ENCODE peak calls at places on chromosomes 1 and 21, in six cellular contexts. A is ovary, M is sigmoid colon, H is A549, X is stomach, W is tibial nerve. L is an unnamed sample.
A peak's percentile ranks its signal among the peaks of the same experiment; 100 is the strongest.

GRCh38 chr1:16257968-16258367 is 21.0 kb upstream of the CPLANE2 start:
- DNase-seq in A (no peak), M (no peak), H (no peak), X (no peak), W (no peak), L (no peak)

GRCh38 chr1:108017698-108018097 is 52.7 kb upstream of the VAV3 start:
- DNase-seq in A (no peak), M (no peak), H (no peak), X (no peak), W (no peak), L (no peak)

GRCh38 chr1:235004840-235005391 is 123.7 kb downstream of the TOMM20 start:
- DNase-seq in A (no peak), M (peak; percentile 5), H (no peak), X (no peak), W (no peak), L (no peak)

GRCh38 chr1:115975569-115976061 is 698 bp upstream of the SLC22A15 start:
- DNase-seq in A (no peak), M (no peak), H (no peak), X (no peak), W (no peak), L (no peak)

GRCh38 chr1:67097305-67097704 is 37.5 kb downstream of the C1orf141 start:
- DNase-seq in A (no peak), M (no peak), H (no peak), X (no peak), W (no peak), L (no peak)

GRCh38 chr21:32626633-32627196 is 14.5 kb upstream of the CFAP298 start:
- DNase-seq in A (no peak), M (no peak), H (no peak), X (no peak), W (no peak), L (no peak)

GRCh38 chr1:172723251-172723650 is 64.3 kb downstream of the FASLG start:
- DNase-seq in A (no peak), M (no peak), H (no peak), X (no peak), W (no peak), L (no peak)

GRCh38 chr21:27314096-27314495 is 347.2 kb upstream of the ADAMTS5 start:
- DNase-seq in A (no peak), M (no peak), H (no peak), X (no peak), W (no peak), L (no peak)

GRCh38 chr1:22216210-22216883 is 73.5 kb upstream of the WNT4 start:
- DNase-seq in A (no peak), M (peak; percentile 30), H (no peak), X (no peak), W (no peak), L (no peak)

GRCh38 chr1:54798769-54799641 is 2.1 kb downstream of the TTC22 start:
- DNase-seq in A (peak; percentile 15), M (peak; percentile 58), H (no peak), X (peak; percentile 64), W (no peak), L (peak; percentile 77)

GRCh38 chr1:53524428-53525400 is 65.5 kb downstream of the DMRTB1 start:
- DNase-seq in A (peak; percentile 80), M (peak; percentile 76), H (no peak), X (peak; percentile 48), W (no peak), L (no peak)

GRCh38 chr1:24309762-24310485 is 9.2 kb upstream of the GRHL3 start:
- DNase-seq in A (no peak), M (no peak), H (no peak), X (no peak), W (no peak), L (no peak)

GRCh38 chr1:226685196-226685820 is 53.8 kb downstream of the ITPKB start:
- DNase-seq in A (no peak), M (peak; percentile 57), H (no peak), X (no peak), W (no peak), L (no peak)
- H3K27ac ChIP-seq in A (no peak overlapping the region), M (no peak overlapping the region), H (no peak overlapping the region), X (no peak overlapping the region), W (peak overlapping the region; percentile 67), L (no peak overlapping the region)

DNA sequence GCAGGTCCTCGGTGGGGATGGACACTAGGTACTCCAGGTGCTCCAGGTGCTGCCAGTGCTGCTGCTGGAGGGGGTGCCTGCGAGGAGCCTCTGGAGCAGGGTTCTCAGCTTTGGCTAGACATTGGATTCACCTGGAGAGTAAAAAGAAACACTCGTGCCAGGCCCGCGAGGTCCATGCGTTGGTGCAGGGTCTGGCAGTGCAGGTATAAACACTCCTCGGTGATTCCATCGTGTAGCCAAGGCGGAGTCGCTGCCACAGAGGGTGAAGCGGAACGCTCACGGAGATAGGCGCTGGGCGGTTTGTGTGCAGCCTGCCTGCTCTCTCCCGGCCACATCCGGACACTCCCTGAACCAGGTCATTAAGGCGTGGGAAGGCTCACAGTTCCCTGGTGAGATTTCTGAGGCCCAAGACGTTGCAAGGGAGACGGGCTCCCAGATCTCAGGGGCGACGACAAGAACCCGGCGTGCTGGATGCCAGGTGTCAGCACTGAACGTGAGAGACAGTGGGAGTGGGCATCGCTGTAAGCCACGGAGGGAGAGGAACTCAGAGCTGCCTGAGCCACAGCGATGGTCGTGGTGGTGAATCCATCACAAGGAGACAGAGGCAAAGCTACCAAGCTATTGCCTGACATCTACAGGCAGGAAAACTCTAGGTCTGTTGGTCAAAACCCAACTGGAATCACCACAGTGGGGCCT is 17.2 kb upstream of the SUMO3 start:
- DNase-seq in A (no peak), M (no peak), H (no peak), X (no peak), W (no peak), L (peak; percentile 38)
- TF ChIP-seq EP300 in A (no peak), M (no peak), H (no peak), X (no peak), W (no peak), L (no peak)

GRCh38 chr1:36849956-36850355 is 184.4 kb downstream of the GRIK3 start:
- DNase-seq in A (no peak), M (no peak), H (no peak), X (no peak), W (no peak), L (no peak)

GRCh38 chr1:36847761-36848160 is 186.6 kb downstream of the GRIK3 start:
- DNase-seq in A (no peak), M (no peak), H (no peak), X (no peak), W (no peak), L (no peak)

GRCh38 chr1:36846366-36846765 is 187.9 kb downstream of the GRIK3 start:
- DNase-seq in A (no peak), M (no peak), H (no peak), X (no peak), W (no peak), L (no peak)

GRCh38 chr1:36845802-36846201 is 188.5 kb downstream of the GRIK3 start:
- DNase-seq in A (no peak), M (no peak), H (no peak), X (no peak), W (no peak), L (no peak)

DNA sequence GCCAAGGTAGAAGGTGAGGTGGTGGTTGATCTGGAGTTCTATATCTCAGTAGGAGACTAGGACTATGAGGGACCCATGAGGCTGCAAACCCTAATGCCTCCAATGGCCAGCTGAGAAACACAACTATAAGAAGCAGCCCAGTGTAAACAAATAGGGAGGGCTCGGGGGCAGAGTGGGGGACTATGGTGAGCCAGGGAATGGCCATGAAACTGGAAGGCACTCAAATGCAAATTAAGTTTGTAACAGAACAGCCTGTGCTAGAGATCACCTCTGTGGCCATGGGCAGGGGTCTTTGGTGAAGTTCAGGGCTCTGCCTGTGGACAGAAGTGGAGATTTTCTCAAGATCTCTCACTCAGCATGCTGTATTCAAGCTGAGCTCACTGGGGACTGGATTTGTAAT is 187.1 kb downstream of the GRIK3 start:
- DNase-seq in A (no peak), M (no peak), H (no peak), X (no peak), W (no peak), L (no peak)
- H3K27ac ChIP-seq in A (no peak overlapping the region), M (no peak overlapping the region), H (no peak overlapping the region), X (no peak overlapping the region), W (no peak overlapping the region), L (no peak overlapping the region)

GRCh38 chr1:71625004-71625403 is 544.2 kb upstream of the ZRANB2 start:
- DNase-seq in A (no peak), M (no peak), H (no peak), X (no peak), W (no peak), L (no peak)

GRCh38 chr1:71621785-71622184 is 541.0 kb upstream of the ZRANB2 start:
- DNase-seq in A (no peak), M (no peak), H (no peak), X (no peak), W (no peak), L (no peak)

GRCh38 chr1:71623888-71624287 is 543.1 kb upstream of the ZRANB2 start:
- DNase-seq in A (no peak), M (no peak), H (no peak), X (no peak), W (no peak), L (no peak)
- TF ChIP-seq EP300 in A (no peak), M (no peak), H (no peak), X (no peak), W (no peak), L (no peak)

L was measured in transverse colon.